ENCODE peak calls at places on chromosomes 16 and 17, in six cellular contexts. K, Q, S, J, L and B are unnamed samples.
A peak's percentile ranks its signal among the peaks of the same experiment; 100 is the strongest.

GRCh38 chr17:60971515-60972369 is 294.1 kb downstream of the BCAS3 start:
- DNase-seq in K (peak; percentile 41), S (peak; percentile 74), J (peak; percentile 4), Q (peak; percentile 48), L (peak; percentile 51), B (no peak)

GRCh38 chr16:85308585-85309540 is 196.6 kb upstream of the CIBAR2 start:
- DNase-seq in K (peak; percentile 28), Q (no peak), L (no peak), S (no peak), J (no peak), B (no peak)

GRCh38 chr16:31083556-31083955 is 5.2 kb downstream of the PRSS53 start:
- DNase-seq in K (no peak), S (no peak), J (no peak), L (peak; percentile 57), Q (no peak), B (no peak)

GRCh38 chr16:50821586-50821985 is 79.7 kb downstream of the CYLD start:
- DNase-seq in J (no peak), L (no peak), Q (no peak), S (peak; percentile 40), K (no peak), B (no peak)

GRCh38 chr16:9607512-9608230 is 516.2 kb downstream of the HAPSTR1 start:
- DNase-seq in Q (no peak), S (peak; percentile 1), K (no peak), L (no peak), J (no peak), B (no peak)

GRCh38 chr17:14919049-14919545 is 346.0 kb downstream of the PMP22 start:
- DNase-seq in Q (no peak), L (no peak), J (no peak), S (no peak), K (no peak), B (no peak)

GRCh38 chr17:76369804-76370203 is 14.6 kb upstream of the SPHK1 start:
- DNase-seq in J (no peak), Q (no peak), L (no peak), K (no peak), S (no peak), B (no peak)

GRCh38 chr16:87305505-87306391 is 11.4 kb downstream of the C16orf95 start:
- DNase-seq in J (no peak), Q (no peak), S (peak; percentile 35), L (peak; percentile 86), K (no peak), B (no peak)

GRCh38 chr17:42457107-42457787 is 1.4 kb upstream of the ATP6V0A1 start:
- DNase-seq in L (no peak), S (peak; percentile 25), Q (no peak), J (no peak), K (no peak), B (no peak)

GRCh38 chr17:1707107-1707506 is 3.1 kb downstream of the TLCD2 start:
- DNase-seq in K (no peak), S (no peak), Q (no peak), L (no peak), J (no peak), B (no peak)

GRCh38 chr16:16096161-16096857 is 127.0 kb downstream of the ABCC6 start:
- DNase-seq in Q (peak; percentile 44), L (no peak), S (peak; percentile 51), J (no peak), K (no peak), B (no peak)

GRCh38 chr17:82528484-82529265 is 9.1 kb downstream of the FOXK2 start:
- DNase-seq in L (no peak), S (peak; percentile 83), J (no peak), K (peak; percentile 47), Q (peak; percentile 33), B (no peak)

GRCh38 chr16:24309222-24309905 is 53.2 kb downstream of the CACNG3 start:
- DNase-seq in K (no peak), Q (peak; percentile 35), S (peak; percentile 31), J (no peak), L (no peak), B (no peak)

GRCh38 chr16:25052530-25052929 is 37.4 kb upstream of the ARHGAP17 start:
- DNase-seq in L (no peak), K (no peak), Q (no peak), S (no peak), J (no peak), B (no peak)

GRCh38 chr17:42408076-42408475 is 15.0 kb downstream of the CAVIN1 start:
- DNase-seq in K (no peak), S (peak; percentile 41), J (no peak), Q (no peak), L (peak; percentile 58), B (peak; percentile 79)

GRCh38 chr16:74778646-74779045 is 4.0 kb upstream of the FA2H start:
- DNase-seq in L (no peak), J (no peak), S (no peak), K (no peak), Q (no peak), B (no peak)

GRCh38 chr17:32125848-32126153 is 16.5 kb upstream of the RHOT1 start:
- DNase-seq in K (no peak), L (no peak), S (no peak), J (no peak), Q (no peak), B (no peak)

GRCh38 chr16:50683689-50684374 is 2.7 kb upstream of the SNX20 start:
- DNase-seq in Q (no peak), S (no peak), J (peak; percentile 22), L (no peak), K (peak; percentile 92), B (no peak)

GRCh38 chr17:15966183-15966878 is 21.4 kb downstream of the ADORA2B start:
- DNase-seq in K (peak; percentile 27), J (no peak), S (no peak), L (peak; percentile 81), Q (no peak), B (no peak)

GRCh38 chr16:7967986-7968509 is 622.3 kb downstream of the TMEM114 start:
- DNase-seq in Q (no peak), J (no peak), L (no peak), K (no peak), S (no peak), B (no peak)

GRCh38 chr17:44010966-44011647 is 3.7 kb downstream of the TMEM101 start:
- DNase-seq in K (no peak), Q (no peak), L (no peak), S (no peak), J (no peak), B (no peak)

GRCh38 chr17:50145532-50146229 is 4.8 kb downstream of the PPP1R9B start:
- DNase-seq in Q (no peak), S (no peak), J (no peak), K (no peak), L (no peak), B (no peak)

GRCh38 chr17:31266042-31266441 is 31.0 kb downstream of the OMG start:
- DNase-seq in K (peak; percentile 11), S (no peak), Q (no peak), L (no peak), J (no peak), B (no peak)

GRCh38 chr16:88437367-88437964 is 15.6 kb upstream of the ZFPM1 start:
- DNase-seq in S (peak; percentile 49), K (no peak), J (peak; percentile 54), Q (no peak), L (no peak), B (peak; percentile 61)

GRCh38 chr17:79992657-79993389 is 42.8 kb downstream of the TBC1D16 start:
- DNase-seq in K (no peak), Q (no peak), J (no peak), L (no peak), S (peak; percentile 35), B (no peak)

GRCh38 chr17:7466644-7467341 is 12.6 kb downstream of the ZBTB4 start:
- DNase-seq in K (peak; percentile 11), S (peak; percentile 40), L (no peak), J (no peak), Q (no peak), B (no peak)

GRCh38 chr17:7651959-7652658 is 1.4 kb downstream of the ATP1B2 start:
- DNase-seq in Q (no peak), K (no peak), J (no peak), S (no peak), L (no peak), B (no peak)

GRCh38 chr17:77677637-77678036 is 280.9 kb upstream of the TNRC6C start:
- DNase-seq in K (no peak), J (no peak), L (no peak), Q (no peak), S (no peak), B (no peak)

GRCh38 chr17:43309505-43310329 is 75.9 kb upstream of the RNU2-1 start:
- DNase-seq in S (no peak), L (no peak), K (peak; percentile 0), Q (no peak), J (no peak), B (no peak)

GRCh38 chr16:81445926-81446317 is 1.3 kb downstream of the CMIP start:
- DNase-seq in S (peak; percentile 45), Q (no peak), K (no peak), J (no peak), L (peak; percentile 70), B (no peak)

GRCh38 chr16:66359811-66360608 is 6.5 kb upstream of the CDH5 start:
- DNase-seq in Q (no peak), S (no peak), K (no peak), J (no peak), L (no peak), B (peak; percentile 31)

GRCh38 chr16:57042157-57043111 is 49.9 kb upstream of the CPNE2 start:
- DNase-seq in J (peak; percentile 56), K (peak; percentile 79), S (no peak), L (no peak), Q (no peak), B (no peak)

GRCh38 chr16:73071131-73071940 is 23.4 kb upstream of the ZFHX3 start:
- DNase-seq in K (no peak), Q (no peak), L (peak; percentile 82), J (no peak), S (peak; percentile 44), B (no peak)
- H3K27me3 ChIP-seq in K (peaks cover under 1% of the 10 kb centered on the region), Q (no peaks in the 10 kb centered on the region), L (peaks cover 45% of the 10 kb centered on the region), J (peaks cover 20% of the 10 kb centered on the region), S (no peaks in the 10 kb centered on the region), B (peaks cover 6% of the 10 kb centered on the region)

GRCh38 chr17:6070895-6071511 is 824 bp downstream of the WSCD1 start:
- DNase-seq in J (no peak), K (no peak), S (no peak), Q (no peak), L (peak; percentile 72), B (peak; percentile 73)
- H3K27me3 ChIP-seq in J (peaks cover 58% of the 10 kb centered on the region), K (peaks cover 2% of the 10 kb centered on the region), S (peaks cover 34% of the 10 kb centered on the region), Q (peaks cover 24% of the 10 kb centered on the region), L (peaks cover 27% of the 10 kb centered on the region), B (no peaks in the 10 kb centered on the region)

DNA sequence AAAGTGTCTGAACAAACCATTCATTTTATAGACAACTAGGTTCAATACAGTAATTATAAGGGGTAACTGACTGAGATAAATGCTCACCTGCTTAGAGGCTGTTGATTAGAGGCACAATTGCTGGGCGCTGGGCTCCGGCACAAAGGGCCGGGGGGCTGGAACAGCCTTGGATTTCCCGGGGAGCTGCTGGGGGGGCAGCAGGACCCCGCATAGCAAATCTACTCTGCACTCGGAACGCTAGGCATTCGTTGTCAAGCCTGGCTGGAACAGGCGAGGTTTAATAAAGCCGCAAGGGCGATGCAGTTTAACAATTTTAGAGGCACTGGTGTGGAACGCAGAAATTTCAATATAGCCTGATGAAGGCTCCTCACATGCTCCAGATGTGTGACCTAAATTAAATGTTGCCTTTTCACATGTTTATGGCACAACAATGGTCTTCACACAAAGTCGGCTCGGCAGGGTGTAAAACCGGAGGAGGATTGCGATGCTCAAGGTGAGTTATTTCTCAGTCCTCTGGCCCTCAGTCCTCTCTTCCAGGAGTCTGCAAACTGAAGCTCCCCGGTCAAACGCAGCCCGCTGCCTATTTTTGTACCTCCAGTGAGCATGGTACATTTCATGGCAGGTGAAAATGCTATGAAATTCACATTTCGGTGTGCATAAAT is 133.9 kb upstream of the IRX6 start:
- DNase-seq in J (no peak), K (no peak), Q (no peak), S (no peak), L (peak; percentile 44), B (no peak)
- H3K27me3 ChIP-seq in J (no peaks in the 10 kb centered on the region), K (no peaks in the 10 kb centered on the region), Q (no peaks in the 10 kb centered on the region), S (no peaks in the 10 kb centered on the region), L (peaks cover 2% of the 10 kb centered on the region), B (peaks cover 3% of the 10 kb centered on the region)

GRCh38 chr17:8753136-8753975 is 5.0 kb downstream of the SPDYE4 start:
- DNase-seq in S (no peak), K (no peak), Q (no peak), J (no peak), L (no peak), B (no peak)
- H3K27me3 ChIP-seq in S (peaks cover 6% of the 10 kb centered on the region), K (no peaks in the 10 kb centered on the region), Q (no peaks in the 10 kb centered on the region), J (no peaks in the 10 kb centered on the region), L (no peaks in the 10 kb centered on the region), B (no peaks in the 10 kb centered on the region)